ENCODE peak calls at places on chromosome 19, in nine cellular contexts. E, K, B, Z, O, P, L, W and Q are unnamed samples.

GRCh38 chr19:38717855-38718254 is 26.4 kb downstream of the CAPN12 start:
- DNase-seq in E (no peak), O (no peak), L (no peak), P (no peak), B (no peak), Z (no peak), K (no peak), W (no peak), Q (no peak)

GRCh38 chr19:31419871-31420430 is 70.7 kb upstream of the TSHZ3 start:
- DNase-seq in E (no peak), K (no peak), O (no peak), W (no peak), L (no peak), B (no peak), Z (no peak), P (no peak), Q (no peak)

GRCh38 chr19:27671876-27672275 is 1541.1 kb downstream of the UQCRFS1 start:
- DNase-seq in L (no peak), O (no peak), Z (no peak), K (no peak), P (no peak), W (no peak), B (no peak), E (no peak), Q (peak; percentile 3)

GRCh38 chr19:38721977-38722773 is 22.1 kb downstream of the CAPN12 start:
- DNase-seq in E (no peak), P (no peak), O (no peak), Z (no peak), B (no peak), L (no peak), K (no peak), W (no peak), Q (no peak)

GRCh38 chr19:39224910-39225309 is 19.9 kb downstream of the IFNL3 start:
- DNase-seq in O (no peak), E (no peak), B (no peak), P (no peak), L (no peak), Z (no peak), K (no peak), W (no peak), Q (no peak)

GRCh38 chr19:13234518-13234917 is 84.3 kb downstream of the IER2 start:
- DNase-seq in Z (peak; percentile 46), E (peak; percentile 33), O (peak; percentile 77), B (peak; percentile 71), L (peak; percentile 24), K (peak; percentile 15), P (no peak), W (no peak), Q (no peak)

GRCh38 chr19:18929311-18929710 is 9.8 kb downstream of the DDX49 start:
- DNase-seq in B (no peak), W (no peak), K (no peak), E (no peak), L (no peak), O (peak; percentile 45), Z (no peak), P (no peak), Q (no peak)

GRCh38 chr19:40567040-40567749 is 9.5 kb upstream of the SHKBP1 start:
- DNase-seq in E (no peak), W (no peak), Z (peak; percentile 16), L (no peak), K (no peak), B (no peak), O (no peak), P (no peak), Q (no peak)

GRCh38 chr19:19710506-19710905 is 22.4 kb downstream of the ZNF14 start:
- DNase-seq in W (no peak), O (no peak), P (no peak), E (no peak), K (no peak), L (no peak), Z (no peak), B (no peak), Q (no peak)

GRCh38 chr19:50490411-50490811 is 13.8 kb upstream of the GARIN5A start:
- DNase-seq in O (no peak), K (no peak), E (no peak), B (no peak), P (no peak), Z (no peak), L (no peak), W (no peak), Q (no peak)

GRCh38 chr19:29401712-29402421 is 123.9 kb upstream of the VSTM2B start:
- DNase-seq in W (no peak), O (no peak), L (peak; percentile 28), Z (no peak), B (no peak), K (no peak), P (no peak), E (no peak), Q (no peak)

GRCh38 chr19:7917292-7918061 is 2.7 kb upstream of the SNAPC2 start:
- DNase-seq in L (peak; percentile 61), Z (peak; percentile 56), K (peak; percentile 69), P (peak; percentile 62), B (peak; percentile 75), W (no peak), E (no peak), O (peak; percentile 66), Q (no peak)

GRCh38 chr19:45470147-45471081 is 2.6 kb downstream of the FOSB start:
- DNase-seq in Z (peak; percentile 65), B (peak; percentile 84), K (no peak), O (peak; percentile 69), L (peak; percentile 48), E (no peak), P (peak; percentile 55), W (no peak), Q (no peak)

GRCh38 chr19:22735911-22736645 is 47.9 kb downstream of the ZNF99 start:
- DNase-seq in L (no peak), E (no peak), W (no peak), O (no peak), P (no peak), B (no peak), Z (peak; percentile 5), K (no peak), Q (peak; percentile 36)

GRCh38 chr19:19443902-19444693 is 38.6 kb downstream of the GATAD2A start:
- DNase-seq in O (no peak), W (no peak), E (no peak), B (no peak), K (no peak), P (no peak), Z (no peak), L (no peak), Q (no peak)

GRCh38 chr19:38060346-38060745 is 153.3 kb downstream of the SIPA1L3 start:
- DNase-seq in P (no peak), Z (no peak), L (no peak), E (no peak), W (no peak), K (no peak), B (no peak), O (no peak), Q (no peak)

GRCh38 chr19:16895467-16896097 is 6.8 kb downstream of the F2RL3 start:
- DNase-seq in W (no peak), O (no peak), E (no peak), Z (peak; percentile 8), P (peak; percentile 31), K (no peak), L (no peak), B (no peak), Q (no peak)
- TF ChIP-seq CTCF in W (no peak), O (no peak), E (no peak), Z (no peak), P (no peak), K (no peak), L (no peak), B (no peak), Q (no peak)

GRCh38 chr19:2782936-2783780 is at the start of gene SGTA:
- DNase-seq in E (peak; percentile 99), K (peak; percentile 100), O (peak; percentile 98), P (peak; percentile 99), W (peak; percentile 94), L (peak; percentile 99), B (peak; percentile 97), Z (peak; percentile 100), Q (peak; percentile 98)
- TF ChIP-seq CTCF in E (no peak), K (peak; percentile 54), O (peak; percentile 43), P (peak; percentile 39), W (no peak), L (peak; percentile 65), B (no peak), Z (peak; percentile 53), Q (no peak)

GRCh38 chr19:48533770-48534169 is 18.2 kb upstream of the SULT2B1 start:
- DNase-seq in B (no peak), P (no peak), Z (no peak), E (no peak), K (no peak), W (no peak), L (no peak), O (no peak), Q (no peak)

GRCh38 chr19:48530044-48530720 is 18.5 kb upstream of the LMTK3 start:
- DNase-seq in O (no peak), Z (no peak), L (no peak), K (no peak), P (no peak), E (no peak), W (no peak), B (no peak), Q (no peak)

GRCh38 chr19:48529156-48529555 is 17.5 kb upstream of the LMTK3 start:
- DNase-seq in L (no peak), K (no peak), B (no peak), O (no peak), W (no peak), Z (no peak), E (no peak), P (no peak), Q (no peak)

DNA sequence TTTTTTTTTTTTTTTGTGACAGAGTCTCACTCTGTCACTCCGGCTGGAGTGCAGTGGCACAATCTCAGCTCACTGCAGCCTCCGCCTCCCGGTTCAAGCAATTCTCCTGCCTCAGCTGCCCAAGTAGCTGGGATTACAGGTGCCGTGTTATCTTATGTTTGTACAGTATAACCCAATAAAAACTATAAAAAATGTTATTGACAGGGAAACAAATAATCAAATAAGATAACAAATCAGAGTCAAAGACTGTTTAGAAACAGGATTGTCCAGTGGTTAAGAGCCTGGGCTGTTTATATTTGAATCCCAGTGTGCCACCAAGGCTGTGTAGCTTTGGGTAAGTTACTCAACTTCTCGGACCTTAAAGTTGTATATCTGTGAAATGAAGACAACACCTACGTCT is 19.1 kb upstream of the LMTK3 start:
- DNase-seq in L (no peak), E (no peak), O (no peak), B (no peak), P (no peak), K (no peak), W (no peak), Z (no peak), Q (no peak)
- TF ChIP-seq CTCF in L (no peak), E (no peak), O (no peak), B (no peak), P (no peak), K (no peak), W (no peak), Z (no peak), Q (no peak)

GRCh38 chr19:33219261-33219812 is 6.3 kb downstream of the SLC7A10 start:
- DNase-seq in P (no peak), K (no peak), B (no peak), Z (peak; percentile 4), W (no peak), O (no peak), E (no peak), L (no peak), Q (no peak)
- TF ChIP-seq CTCF in P (peak; percentile 26), K (peak; percentile 22), B (peak; percentile 27), Z (no peak), W (no peak), O (no peak), E (no peak), L (no peak), Q (no peak)